ENCODE peak calls at places on chromosomes 11 and 22, in four cellular contexts. A, E, W and I are unnamed samples.

GRCh38 chr22:48979482-48979881 is 848.2 kb downstream of the BRD1 start:
- DNase-seq in A (no peak), E (no peak), W (no peak), I (no peak)

GRCh38 chr22:24244144-24244787 is 616 bp downstream of the GGT5 start:
- DNase-seq in A (no peak), E (no peak), W (peak), I (no peak)

GRCh38 chr22:23538502-23538860 is 41.6 kb downstream of the IGLL1 start:
- DNase-seq in A (no peak), E (no peak), W (no peak), I (no peak)

GRCh38 chr22:33381531-33382406 is 323.6 kb upstream of the SYN3 start:
- DNase-seq in A (no peak), E (no peak), W (no peak), I (no peak)

GRCh38 chr11:109783842-109784241 is 309.4 kb upstream of the ZC3H12C start:
- DNase-seq in A (no peak), E (no peak), W (no peak), I (no peak)

GRCh38 chr11:64262271-64263002 is 11.1 kb downstream of the PLCB3 start:
- DNase-seq in A (no peak), E (no peak), W (no peak), I (no peak)

GRCh38 chr11:561148-562003 is 606 bp downstream of the RASSF7 start:
- DNase-seq in A (no peak), E (peak), W (peak), I (peak)

GRCh38 chr22:37290737-37291136 is 8.4 kb downstream of the CYTH4 start:
- DNase-seq in A (no peak), E (no peak), W (no peak), I (no peak)

GRCh38 chr11:65611758-65612603 is 2.0 kb downstream of the MAP3K11 start:
- DNase-seq in A (no peak), E (no peak), W (no peak), I (no peak)

GRCh38 chr11:47905358-47906059 is 57.4 kb upstream of the NUP160 start:
- DNase-seq in A (no peak), E (no peak), W (no peak), I (no peak)

GRCh38 chr11:66882540-66882939 is 25.7 kb downstream of the LRFN4 start:
- DNase-seq in A (no peak), E (no peak), W (peak), I (no peak)

GRCh38 chr22:46748948-46749681 is 11.1 kb upstream of the CERK start:
- DNase-seq in A (peak), E (peak), W (no peak), I (peak)
- H3K27ac ChIP-seq in A (peak), E (peak), W (peak), I (peak)

DNA sequence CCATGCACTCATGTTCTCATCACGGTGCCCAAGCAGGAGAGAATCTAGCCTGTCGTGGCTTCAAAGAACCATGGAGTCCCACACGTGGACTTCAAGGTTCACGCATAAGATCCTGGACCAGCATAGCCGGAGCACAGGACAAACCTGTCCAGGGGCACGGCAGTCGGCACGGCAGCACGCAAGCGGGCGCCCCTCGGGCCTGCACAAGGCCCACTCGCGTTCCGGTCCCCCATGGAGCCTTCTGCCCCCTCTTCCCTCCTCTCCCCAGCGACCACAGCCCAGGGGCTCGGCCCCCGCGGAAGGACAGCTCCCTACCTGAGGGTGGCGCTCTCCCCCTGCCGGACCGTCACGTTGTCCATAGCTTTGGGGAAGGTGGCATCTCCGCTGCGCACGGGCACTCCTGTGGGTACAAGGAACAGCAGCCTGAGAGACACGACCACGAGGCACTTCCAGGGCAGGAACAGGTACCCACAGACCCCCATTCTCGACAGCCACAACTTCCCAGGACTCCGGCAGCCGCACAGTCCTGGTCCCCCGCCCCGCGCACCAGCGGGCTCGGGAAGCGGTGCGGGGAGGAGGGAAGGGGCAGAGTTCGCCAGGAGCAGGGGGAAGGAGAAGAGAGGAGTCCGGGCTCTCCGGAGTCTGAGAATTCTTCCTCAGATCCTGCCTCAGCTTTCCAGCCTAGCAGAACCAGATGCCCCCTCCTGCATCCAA is 589.5 kb downstream of the OPCML start:
- DNase-seq in A (no peak), E (no peak), W (no peak), I (no peak)
- H3K4me3 ChIP-seq in A (no peak), E (no peak), W (no peak), I (no peak)

GRCh38 chr22:45740236-45740635 is 68.6 kb downstream of the ATXN10 start:
- DNase-seq in A (no peak), E (no peak), W (no peak), I (no peak)
- H3K27ac ChIP-seq in A (no peak), E (no peak), W (no peak), I (no peak)

GRCh38 chr22:36129985-36130384 is 30.6 kb downstream of the APOL3 start:
- DNase-seq in A (no peak), E (no peak), W (no peak), I (no peak)

GRCh38 chr22:36136475-36136874 is 24.1 kb downstream of the APOL3 start:
- DNase-seq in A (no peak), E (no peak), W (no peak), I (no peak)

GRCh38 chr22:36134167-36134566 is 26.4 kb downstream of the APOL3 start:
- DNase-seq in A (no peak), E (no peak), W (no peak), I (no peak)

GRCh38 chr22:36135306-36135705 is 25.2 kb downstream of the APOL3 start:
- DNase-seq in A (no peak), E (no peak), W (no peak), I (no peak)

GRCh38 chr22:36131907-36132306 is 28.6 kb downstream of the APOL3 start:
- DNase-seq in A (no peak), E (no peak), W (no peak), I (no peak)
- H3K4me3 ChIP-seq in A (no peak), E (no peak), W (no peak), I (no peak)

DNA sequence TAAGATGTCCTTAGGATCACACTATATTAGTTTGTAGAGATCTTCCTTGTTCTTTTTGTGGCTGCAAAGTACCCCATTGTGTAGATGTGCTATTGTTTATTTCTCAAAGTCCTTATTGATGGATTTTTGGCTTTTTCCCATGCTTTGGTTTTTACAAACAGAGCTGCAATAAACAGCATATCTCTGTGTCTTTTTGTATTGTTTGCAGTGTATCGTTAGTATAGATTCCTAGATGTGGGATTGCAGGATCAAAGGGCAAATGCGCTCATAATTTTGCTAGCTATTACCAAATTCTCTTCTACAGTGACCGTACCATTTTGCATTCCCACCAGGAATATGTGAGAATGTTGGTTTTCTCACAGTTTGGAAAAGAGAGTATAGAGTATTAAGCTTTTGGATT is 27.5 kb upstream of the FTH1 start:
- DNase-seq in A (no peak), E (no peak), W (no peak), I (no peak)
- H3K27ac ChIP-seq in A (no peak), E (no peak), W (no peak), I (no peak)

GRCh38 chr11:3165916-3166267 is 782 bp upstream of the OSBPL5 start:
- DNase-seq in A (no peak), E (no peak), W (peak), I (no peak)
- H3K4me3 ChIP-seq in A (no peak), E (no peak), W (no peak), I (peak)

GRCh38 chr11:62055970-62056369 is 67.8 kb upstream of the INCENP start:
- DNase-seq in A (no peak), E (no peak), W (no peak), I (no peak)
- H3K27ac ChIP-seq in A (no peak), E (no peak), W (no peak), I (no peak)